ENCODE peak calls at places on chromosome 10, in nine cellular contexts. K is astrocyte of the spinal cord, X is HFFc6, B is cardiac muscle cell, N is B cell, Y is coronary artery, E is BE2C, H is K562, J is omental fat pad. U is an unnamed sample.

GRCh38 chr10:59808896-59809643 is 55.8 kb upstream of the MRLN start:
- DNase-seq in K (peak; percentile 62), X (peak; percentile 57), B (peak; percentile 62), N (no peak), Y (no peak), E (peak; percentile 72), H (peak; percentile 72), J (peak; percentile 49), U (peak; percentile 64)

GRCh38 chr10:67115972-67116371 is 190.1 kb downstream of the LRRTM3 start:
- DNase-seq in K (peak; percentile 69), X (no peak), B (no peak), N (no peak), Y (no peak), E (no peak), H (no peak), J (no peak), U (no peak)

GRCh38 chr10:42632557-42632956 is 5.8 kb downstream of the ZNF33B start:
- DNase-seq in K (no peak), X (no peak), B (no peak), N (no peak), Y (no peak), E (no peak), H (no peak), J (no peak), U (no peak)

GRCh38 chr10:91090761-91091529 is 129.5 kb upstream of the PCGF5 start:
- DNase-seq in K (peak; percentile 14), X (peak; percentile 9), B (peak; percentile 16), N (no peak), Y (no peak), E (peak; percentile 32), H (no peak), J (no peak), U (no peak)

GRCh38 chr10:93594518-93594917 is 6.5 kb downstream of the RBP4 start:
- DNase-seq in K (no peak), X (no peak), B (no peak), N (no peak), Y (no peak), E (no peak), H (no peak), J (no peak), U (no peak)

GRCh38 chr10:113680172-113681111 is 730 bp downstream of the CASP7 start:
- DNase-seq in K (peak; percentile 46), X (peak; percentile 59), B (peak; percentile 53), N (peak; percentile 47), Y (no peak), E (peak; percentile 19), H (peak; percentile 5), J (peak; percentile 33), U (no peak)

GRCh38 chr10:110567201-110568054 is at the start of gene SMC3:
- DNase-seq in K (peak; percentile 96), X (peak; percentile 98), B (peak; percentile 97), N (peak; percentile 80), Y (peak; percentile 94), E (peak; percentile 92), H (peak; percentile 75), J (peak; percentile 79), U (peak; percentile 92)

GRCh38 chr10:13810536-13810935 is 223.8 kb downstream of the PRPF18 start:
- DNase-seq in K (no peak), X (no peak), B (no peak), N (no peak), Y (no peak), E (no peak), H (no peak), J (no peak), U (no peak)

GRCh38 chr10:115826391-115826790 is 446.6 kb downstream of the GFRA1 start:
- DNase-seq in K (no peak), X (no peak), B (no peak), N (no peak), Y (no peak), E (no peak), H (no peak), J (no peak), U (no peak)

GRCh38 chr10:3423411-3423810 is 250.8 kb upstream of the PITRM1 start:
- DNase-seq in K (no peak), X (no peak), B (no peak), N (no peak), Y (no peak), E (no peak), H (no peak), J (no peak), U (no peak)

GRCh38 chr10:132107211-132107946 is 41.6 kb downstream of the JAKMIP3 start:
- DNase-seq in K (no peak), X (no peak), B (no peak), N (no peak), Y (peak; percentile 68), E (peak; percentile 34), H (no peak), J (no peak), U (no peak)

GRCh38 chr10:116000151-116000550 is 272.9 kb downstream of the GFRA1 start:
- DNase-seq in K (no peak), X (no peak), B (no peak), N (no peak), Y (no peak), E (no peak), H (no peak), J (no peak), U (no peak)

DNA sequence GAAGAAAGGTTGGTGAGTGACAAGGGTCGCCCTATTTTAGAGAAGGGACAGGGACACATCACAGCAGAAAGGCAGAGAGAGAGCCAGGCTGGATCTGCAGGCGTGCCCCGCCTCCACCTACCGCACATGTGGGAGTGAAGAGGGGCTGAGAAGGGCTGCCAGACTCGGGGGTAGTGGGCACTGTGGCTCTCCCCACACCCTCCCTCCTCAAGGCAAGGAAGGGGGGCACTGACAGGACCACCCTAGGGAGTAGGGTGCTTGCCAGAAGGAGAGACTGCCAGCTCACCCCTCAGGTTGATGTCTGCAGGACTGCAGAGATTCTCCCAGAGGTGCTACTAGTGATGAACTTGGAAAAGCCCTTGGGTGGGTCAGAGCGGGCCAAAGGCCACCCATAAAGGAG is 62.8 kb upstream of the ZRANB1 start:
- DNase-seq in K (no peak), X (no peak), B (no peak), N (no peak), Y (no peak), E (no peak), H (no peak), J (no peak), U (no peak)
- TF ChIP-seq CTCF in K (no peak), X (no peak), B (no peak), N (no peak), Y (no peak), E (no peak), H (no peak), J (no peak), U (no peak)

GRCh38 chr10:17043586-17043985 is 86.0 kb downstream of the CUBN start:
- DNase-seq in K (no peak), X (no peak), B (no peak), N (no peak), Y (no peak), E (no peak), H (no peak), J (no peak), U (no peak)

GRCh38 chr10:17033529-17034250 is 95.9 kb downstream of the CUBN start:
- DNase-seq in K (no peak), X (no peak), B (peak; percentile 83), N (no peak), Y (no peak), E (no peak), H (no peak), J (no peak), U (no peak)

GRCh38 chr10:17035446-17035845 is 94.2 kb downstream of the CUBN start:
- DNase-seq in K (no peak), X (no peak), B (no peak), N (no peak), Y (no peak), E (no peak), H (no peak), J (no peak), U (no peak)

GRCh38 chr10:17041626-17042520 is 87.7 kb downstream of the CUBN start:
- DNase-seq in K (peak; percentile 39), X (no peak), B (no peak), N (no peak), Y (no peak), E (no peak), H (no peak), J (no peak), U (no peak)

DNA sequence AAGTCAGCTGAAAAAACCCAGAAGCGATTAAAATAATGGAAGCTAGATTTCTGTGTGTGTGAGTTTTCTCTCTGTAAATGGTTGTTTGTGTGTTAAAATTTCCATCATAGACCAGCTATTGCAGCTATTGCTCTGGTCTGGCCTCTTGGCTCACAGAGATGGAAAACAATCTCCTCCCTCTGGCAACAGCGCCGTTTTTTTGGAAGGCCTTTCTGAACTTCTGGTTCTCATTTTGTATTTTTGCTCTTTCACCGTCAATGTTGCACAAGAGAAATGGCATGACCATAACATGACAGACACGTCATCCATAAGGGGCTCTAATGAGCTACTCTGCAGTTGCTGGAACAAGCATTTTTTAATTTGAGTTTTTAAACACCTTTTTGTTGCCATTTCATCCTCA is 91.0 kb downstream of the CUBN start:
- DNase-seq in K (no peak), X (no peak), B (peak; percentile 81), N (no peak), Y (no peak), E (no peak), H (no peak), J (no peak), U (no peak)
- TF ChIP-seq CTCF in K (no peak), X (no peak), B (no peak), N (no peak), Y (no peak), E (no peak), H (no peak), J (no peak), U (no peak)

GRCh38 chr10:54769051-54769450 is 32.0 kb downstream of the PCDH15 start:
- DNase-seq in K (no peak), X (no peak), B (no peak), N (no peak), Y (no peak), E (no peak), H (no peak), J (no peak), U (no peak)
- TF ChIP-seq CTCF in K (no peak), X (no peak), B (no peak), N (no peak), Y (no peak), E (no peak), H (no peak), J (no peak), U (no peak)

GRCh38 chr10:82934429-82934828 is 1059.4 kb downstream of the NRG3 start:
- DNase-seq in K (no peak), X (peak; percentile 5), B (peak; percentile 10), N (no peak), Y (no peak), E (peak; percentile 13), H (no peak), J (no peak), U (no peak)
- TF ChIP-seq CTCF in K (no peak), X (peak; percentile 37), B (no peak), N (no peak), Y (no peak), E (peak; percentile 51), H (no peak), J (no peak), U (no peak)